ENCODE peak calls at places on chromosomes 4 and X, in seven cellular contexts. C, S, N, A, K, T and D are unnamed samples.

GRCh38 chrX:41133551-41133950 is 48.3 kb downstream of the USP9X start:
- DNase-seq in C (no peak), S (no peak), N (no peak), A (no peak), K (no peak), T (no peak), D (no peak)

GRCh38 chr4:39446842-39447573 is 11.7 kb downstream of the RPL9 start:
- DNase-seq in C (peak; percentile 56), S (peak; percentile 89), N (peak; percentile 65), A (peak; percentile 82), K (no peak), T (peak; percentile 80), D (no peak)

GRCh38 chr4:36310793-36311192 is 29.4 kb downstream of the DTHD1 start:
- DNase-seq in C (no peak), S (no peak), N (no peak), A (no peak), K (no peak), T (peak; percentile 68), D (no peak)

GRCh38 chr4:24489870-24490269 is 94.5 kb downstream of the DHX15 start:
- DNase-seq in C (no peak), S (no peak), N (no peak), A (peak; percentile 44), K (no peak), T (no peak), D (no peak)

GRCh38 chr4:61837395-61837794 is 637.3 kb downstream of the ADGRL3 start:
- DNase-seq in C (no peak), S (no peak), N (no peak), A (no peak), K (no peak), T (no peak), D (no peak)

GRCh38 chr4:15495621-15496020 is 25.9 kb downstream of the CC2D2A start:
- DNase-seq in C (no peak), S (no peak), N (no peak), A (no peak), K (no peak), T (no peak), D (no peak)

GRCh38 chrX:134717698-134718328 is 59.5 kb upstream of the PLAC1 start:
- DNase-seq in C (no peak), S (no peak), N (no peak), A (peak; percentile 39), K (no peak), T (no peak), D (no peak)

GRCh38 chr4:4424499-4425115 is 37.7 kb downstream of the NSG1 start:
- DNase-seq in C (no peak), S (no peak), N (no peak), A (no peak), K (no peak), T (no peak), D (no peak)

GRCh38 chr4:2036866-2037265 is 22.3 kb upstream of the NAT8L start:
- DNase-seq in C (no peak), S (no peak), N (no peak), A (no peak), K (no peak), T (peak; percentile 73), D (no peak)

GRCh38 chr4:24774452-24774851 is 20.9 kb upstream of the SOD3 start:
- DNase-seq in C (no peak), S (no peak), N (no peak), A (no peak), K (no peak), T (no peak), D (no peak)

GRCh38 chr4:185426960-185427688 is 1.4 kb upstream of the UFSP2 start:
- DNase-seq in C (no peak), S (no peak), N (no peak), A (no peak), K (no peak), T (no peak), D (no peak)

GRCh38 chr4:180669637-180670036 is 1573.6 kb upstream of the TENM3 start:
- DNase-seq in C (no peak), S (no peak), N (no peak), A (no peak), K (no peak), T (no peak), D (no peak)

GRCh38 chr4:26751004-26751403 is 109.6 kb upstream of the STIM2 start:
- DNase-seq in C (no peak), S (no peak), N (no peak), A (no peak), K (peak; percentile 21), T (no peak), D (no peak)

GRCh38 chr4:127307996-127308395 is 324.8 kb upstream of the INTU start:
- DNase-seq in C (no peak), S (no peak), N (no peak), A (no peak), K (no peak), T (no peak), D (no peak)

GRCh38 chr4:127313767-127314166 is 319.0 kb upstream of the INTU start:
- DNase-seq in C (no peak), S (no peak), N (no peak), A (no peak), K (no peak), T (no peak), D (no peak)

GRCh38 chr4:127311924-127312323 is 320.8 kb upstream of the INTU start:
- DNase-seq in C (no peak), S (no peak), N (no peak), A (no peak), K (no peak), T (no peak), D (no peak)

GRCh38 chr4:127311371-127311770 is 321.4 kb upstream of the INTU start:
- DNase-seq in C (no peak), S (no peak), N (no peak), A (no peak), K (no peak), T (no peak), D (no peak)

DNA sequence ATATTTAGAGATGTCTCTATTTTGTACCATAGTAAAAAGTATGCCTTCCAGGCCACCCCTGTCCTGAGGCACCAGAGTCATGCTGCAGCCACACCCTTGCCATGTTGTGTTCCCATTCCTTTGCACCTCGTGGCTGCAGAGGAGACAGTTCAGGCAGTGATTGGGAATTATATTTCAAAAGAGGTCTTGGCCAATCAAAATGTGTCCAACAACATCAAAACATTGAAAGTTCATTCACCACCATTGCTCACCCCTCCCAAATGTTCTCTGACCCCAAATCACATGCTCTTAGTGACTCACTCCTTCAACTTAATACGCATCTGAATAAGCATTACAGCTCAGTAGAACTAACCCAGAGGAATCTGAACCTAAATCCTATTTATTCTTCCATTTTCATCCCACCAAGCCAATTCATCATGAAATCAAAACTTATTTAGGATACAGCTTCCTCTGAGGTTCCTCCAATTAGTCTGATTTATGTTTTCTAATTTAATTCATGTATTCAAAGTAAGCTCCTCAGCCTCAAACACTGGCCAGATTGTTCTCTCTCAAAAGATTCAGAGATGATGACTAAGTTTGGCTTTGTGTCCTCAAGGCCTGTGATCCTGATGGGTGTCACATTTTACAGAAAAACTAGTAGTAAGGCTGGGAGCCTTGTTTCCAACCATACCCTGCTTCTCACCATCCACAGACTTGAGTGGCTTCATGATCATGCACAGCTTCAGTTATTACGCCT is 323.2 kb upstream of the INTU start:
- DNase-seq in C (no peak), S (no peak), N (no peak), A (no peak), K (no peak), T (no peak), D (no peak)
- H3K4me3 ChIP-seq in C (no peak overlapping the region), S (no peak overlapping the region), N (no peak overlapping the region), A (no peak overlapping the region), K (no peak overlapping the region), T (no peak overlapping the region), D (no peak overlapping the region)

DNA sequence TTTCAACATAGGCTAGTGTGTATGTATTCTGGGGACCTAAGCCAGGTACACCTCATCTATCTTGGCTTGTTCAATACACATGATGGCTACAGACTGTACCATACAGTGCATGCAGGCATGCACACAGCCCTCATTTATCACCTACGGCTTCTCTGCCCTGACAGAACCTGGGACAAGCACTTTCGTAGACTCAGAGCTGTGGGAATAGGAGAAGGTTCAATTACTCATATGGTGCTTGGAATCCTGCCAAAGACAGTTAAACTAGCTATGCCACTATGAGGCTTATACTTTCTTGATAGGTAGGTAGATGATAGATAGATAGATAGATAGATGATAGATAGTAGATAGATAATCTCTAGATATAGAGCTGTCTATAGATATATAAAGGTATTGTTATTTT is 457.2 kb downstream of the GALNTL6 start:
- DNase-seq in C (no peak), S (no peak), N (no peak), A (no peak), K (no peak), T (no peak), D (peak; percentile 9)
- TF ChIP-seq CTCF in C (no peak), S (no peak), N (no peak), A (no peak), K (no peak), T (no peak), D (no peak)

DNA sequence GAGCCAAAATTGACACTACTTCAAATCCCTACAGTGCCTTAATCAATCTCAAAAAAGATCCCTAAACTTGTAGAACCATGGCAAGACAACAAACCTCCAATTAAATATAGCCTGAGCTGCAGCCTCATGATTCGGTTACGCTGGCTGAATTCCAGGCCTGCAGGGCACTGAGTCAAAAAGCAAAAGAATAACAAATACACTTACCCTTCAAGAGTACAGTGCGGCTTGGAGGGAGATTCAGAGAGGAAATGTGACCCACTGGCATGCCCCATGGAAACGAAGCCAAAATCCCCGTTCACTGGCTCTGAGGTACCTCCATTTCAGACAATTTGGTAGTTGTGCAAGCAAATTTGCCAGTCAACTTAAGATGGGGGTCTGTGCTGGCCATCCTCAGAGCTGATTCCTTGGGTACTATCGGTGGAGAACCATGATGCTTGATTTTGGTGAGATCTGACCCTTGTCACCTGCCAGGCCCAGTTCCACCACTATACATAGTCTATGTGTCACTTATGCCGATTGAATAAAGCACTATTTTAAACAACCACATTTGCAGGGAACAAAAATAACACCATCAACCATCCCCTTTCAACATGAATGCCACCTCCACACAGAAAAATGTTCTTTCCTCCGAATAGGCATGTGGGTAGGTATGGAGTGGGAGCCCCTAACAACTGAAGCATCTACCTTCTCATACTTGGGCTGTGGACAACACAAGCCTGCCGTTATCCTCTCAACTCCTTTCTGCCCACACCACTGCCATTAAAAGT is 2.1 kb downstream of the C4orf54 start:
- DNase-seq in C (no peak), S (no peak), N (peak; percentile 72), A (peak; percentile 1), K (no peak), T (no peak), D (no peak)
- H3K4me1 ChIP-seq in C (no peaks in the 10 kb centered on the region), S (peaks cover 5% of the 10 kb centered on the region), N (no peaks in the 10 kb centered on the region), A (no peaks in the 10 kb centered on the region), K (no peaks in the 10 kb centered on the region), T (no peaks in the 10 kb centered on the region), D (no peaks in the 10 kb centered on the region)

GRCh38 chr4:99315839-99316238 is 5.4 kb downstream of the ADH1B start:
- DNase-seq in C (no peak), S (no peak), N (no peak), A (no peak), K (no peak), T (no peak), D (no peak)

GRCh38 chr4:99321241-99322191 is at the start of gene ADH1B:
- DNase-seq in C (no peak), S (no peak), N (no peak), A (no peak), K (no peak), T (no peak), D (no peak)

GRCh38 chr4:99317354-99317753 is 3.8 kb downstream of the ADH1B start:
- DNase-seq in C (no peak), S (no peak), N (no peak), A (no peak), K (no peak), T (no peak), D (no peak)
- H3K4me3 ChIP-seq in C (no peak overlapping the region), S (peak overlapping the region; percentile 51), N (no peak overlapping the region), A (no peak overlapping the region), K (no peak overlapping the region), T (no peak overlapping the region), D (no peak overlapping the region)